ENCODE peak calls at places on chromosomes 2 and 18, in five cellular contexts. F, G, K, J and M are unnamed samples.

GRCh38 chr18:28794459-28795245 is 617.7 kb upstream of the CDH2 start:
- DNase-seq in K (no peak), J (no peak), F (no peak), G (no peak), M (no peak)

GRCh38 chr2:206665251-206665650 is 23.0 kb downstream of the FAM237A start:
- DNase-seq in G (no peak), K (no peak), F (no peak), J (no peak), M (no peak)

GRCh38 chr2:16228471-16228870 is 288.1 kb downstream of the MYCN start:
- DNase-seq in K (no peak), J (no peak), F (no peak), G (no peak), M (no peak)

GRCh38 chr2:174605687-174606086 is 8.1 kb upstream of the WIPF1 start:
- DNase-seq in J (no peak), K (no peak), F (no peak), G (no peak), M (no peak)

GRCh38 chr2:126660068-126660467 is 4.1 kb downstream of the GYPC start:
- DNase-seq in J (no peak), K (no peak), G (no peak), F (no peak), M (peak; percentile 18)

GRCh38 chr18:8116346-8117007 is 492.8 kb upstream of the RAB12 start:
- DNase-seq in K (peak; percentile 21), F (no peak), J (no peak), G (peak; percentile 44), M (no peak)

GRCh38 chr2:109333414-109334194 is 204.6 kb downstream of the SH3RF3 start:
- DNase-seq in F (no peak), G (no peak), K (no peak), J (no peak), M (peak; percentile 63)

GRCh38 chr2:234881413-234882241 is 70.2 kb upstream of the SH3BP4 start:
- DNase-seq in J (peak; percentile 20), G (peak; percentile 94), F (peak; percentile 89), K (peak; percentile 88), M (peak; percentile 88)

GRCh38 chr18:74139888-74140287 is 7.7 kb downstream of the FBXO15 start:
- DNase-seq in F (no peak), K (no peak), J (no peak), G (no peak), M (no peak)

GRCh38 chr2:191115391-191115790 is 35.4 kb downstream of the STAT4 start:
- DNase-seq in G (no peak), F (no peak), K (no peak), J (no peak), M (no peak)

GRCh38 chr2:2158176-2158826 is 172.8 kb downstream of the MYT1L start:
- DNase-seq in K (no peak), J (no peak), G (no peak), F (no peak), M (no peak)